ENCODE peak calls at places on chromosomes 12 and 14, in six cellular contexts. W is CD8-positive, alpha-beta T cell; B is IMR-90; Q is transverse colon; H is fibroblast of lung; V is right atrium auricular region. C is an unnamed sample. For H3K27me3, the result is how much of the 10 kb centered on the place peaks cover.

GRCh38 chr12:73413051-73413450 is 1124.6 kb upstream of the ATXN7L3B start:
- DNase-seq in W (no peak), B (no peak), Q (no peak), H (no peak), V (no peak), C (no peak)

GRCh38 chr12:57756406-57757341 is 1.8 kb downstream of the MARCHF9 start:
- DNase-seq in W (peak), B (no peak), Q (peak), H (no peak), V (no peak), C (no peak)

GRCh38 chr12:2119266-2119665 is 66.5 kb downstream of the CACNA1C start:
- DNase-seq in W (no peak), B (no peak), Q (no peak), H (peak), V (no peak), C (no peak)

GRCh38 chr12:48070731-48071130 is 35.1 kb downstream of the SENP1 start:
- DNase-seq in W (no peak), B (no peak), Q (no peak), H (no peak), V (no peak), C (no peak)

GRCh38 chr12:52821826-52822660 is 8.1 kb upstream of the KRT4 start:
- DNase-seq in W (no peak), B (no peak), Q (peak), H (no peak), V (no peak), C (no peak)

GRCh38 chr12:19894049-19894448 is 454.8 kb downstream of the AEBP2 start:
- DNase-seq in W (no peak), B (peak), Q (no peak), H (peak), V (no peak), C (no peak)

GRCh38 chr12:30964896-30965612 is 38.5 kb downstream of the TSPAN11 start:
- DNase-seq in W (no peak), B (no peak), Q (no peak), H (no peak), V (no peak), C (no peak)

GRCh38 chr12:70590051-70590450 is 47.2 kb downstream of the PTPRB start:
- DNase-seq in W (peak), B (peak), Q (peak), H (peak), V (peak), C (no peak)

GRCh38 chr14:77268989-77269595 is 1.9 kb downstream of the NGB start:
- DNase-seq in W (no peak), B (no peak), Q (no peak), H (no peak), V (no peak), C (no peak)

GRCh38 chr12:78797201-78797931 is 67.2 kb upstream of the SYT1 start:
- DNase-seq in W (no peak), B (peak), Q (no peak), H (peak), V (no peak), C (no peak)

GRCh38 chr12:11712491-11712890 is 63.0 kb downstream of the ETV6 start:
- DNase-seq in W (no peak), B (no peak), Q (no peak), H (no peak), V (no peak), C (no peak)

GRCh38 chr12:54689034-54689372 is 40.8 kb upstream of the DCD start:
- DNase-seq in W (no peak), B (no peak), Q (no peak), H (no peak), V (no peak), C (no peak)

GRCh38 chr12:64806593-64806992 is 17.9 kb upstream of the TBC1D30 start:
- DNase-seq in W (no peak), B (peak), Q (no peak), H (peak), V (no peak), C (no peak)

GRCh38 chr14:100056964-100057817 is 8.0 kb upstream of the EVL start:
- DNase-seq in W (no peak), B (peak), Q (no peak), H (peak), V (no peak), C (no peak)
- TF ChIP-seq CTCF in W (peak), B (peak), Q (no peak), H (peak), V (no peak), C (peak)

GRCh38 chr12:107326237-107326636 is 232.9 kb upstream of the CRY1 start:
- DNase-seq in W (no peak), B (no peak), Q (no peak), H (no peak), V (no peak), C (no peak)
- H3K27me3 ChIP-seq in W (under half), B (under half), Q (under half), H (under half), V (under half), C (under half)

GRCh38 chr14:32938719-32939253 is at the start of gene NPAS3:
- DNase-seq in W (no peak), B (no peak), Q (no peak), H (no peak), V (no peak), C (no peak)
- H3K4me3 ChIP-seq in W (no peak), B (peak), Q (peak), H (peak), V (peak), C (peak)

GRCh38 chr12:93895096-93895460 is 217.9 kb downstream of the CRADD start:
- DNase-seq in W (no peak), B (peak), Q (no peak), H (peak), V (no peak), C (no peak)
- TF ChIP-seq CTCF in W (no peak), B (no peak), Q (no peak), H (peak), V (no peak), C (peak)

DNA sequence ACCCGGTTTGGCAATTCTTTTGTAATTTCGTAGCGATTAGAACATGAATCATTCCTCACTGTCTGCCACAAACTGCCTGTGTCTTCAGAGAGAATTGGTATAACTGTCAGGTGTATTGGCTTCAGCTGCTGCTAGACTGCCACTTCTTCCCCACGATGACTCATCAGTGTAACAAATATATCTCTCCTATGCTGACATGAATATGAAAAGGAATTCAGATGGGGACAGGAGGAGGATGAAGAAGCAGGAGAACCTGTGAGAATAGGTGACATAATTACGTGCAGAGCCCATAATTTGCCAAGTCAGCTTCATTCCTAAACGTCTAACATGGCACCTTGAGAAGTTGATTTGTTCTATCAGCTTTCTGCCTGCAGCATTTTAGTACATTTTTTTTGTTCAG is 64.9 kb downstream of the FRMD6 start:
- DNase-seq in W (no peak), B (peak), Q (no peak), H (no peak), V (no peak), C (no peak)
- H3K27me3 ChIP-seq in W (under half), B (under half), Q (under half), H (under half), V (under half), C (under half)

DNA sequence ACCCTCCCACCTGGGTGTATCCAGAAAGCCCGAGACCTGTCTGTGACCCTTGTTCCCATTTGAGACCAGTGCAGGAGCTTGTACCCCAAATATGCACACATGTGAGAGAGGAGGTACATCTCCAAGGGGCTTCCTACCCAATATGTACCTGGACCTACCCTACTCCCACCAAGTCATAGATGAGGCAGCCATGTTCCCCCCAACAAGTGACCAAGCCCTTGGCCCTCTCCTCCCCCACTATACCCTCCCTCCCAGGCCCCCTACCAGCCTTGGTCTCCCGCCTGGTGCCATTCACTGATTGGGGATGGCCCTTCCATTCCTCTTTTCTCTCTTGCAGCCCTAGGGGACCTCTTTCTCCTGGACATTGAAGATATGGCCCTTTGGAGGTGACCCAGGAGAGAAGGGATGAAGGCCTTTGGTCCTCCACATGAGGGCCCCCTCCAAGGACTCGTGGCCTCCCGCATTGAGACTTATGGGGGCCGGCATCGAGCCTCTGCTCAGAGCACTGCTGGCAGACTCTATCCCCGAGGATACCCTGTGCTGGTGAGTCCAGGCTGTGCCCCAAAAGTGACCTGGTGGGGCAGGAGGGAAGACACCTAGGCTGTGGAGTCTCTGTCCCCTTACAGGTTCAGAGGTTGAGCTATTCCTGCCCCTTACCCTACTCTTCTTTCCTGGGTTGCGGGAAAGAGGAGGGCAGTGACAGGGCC is 1.5 kb downstream of the PLEKHG6 start:
- DNase-seq in W (no peak), B (no peak), Q (no peak), H (no peak), V (no peak), C (no peak)
- H3K4me3 ChIP-seq in W (no peak), B (no peak), Q (no peak), H (no peak), V (no peak), C (no peak)

GRCh38 chr12:60693019-60693626 is 1097.3 kb downstream of the SLC16A7 start:
- DNase-seq in W (no peak), B (peak), Q (no peak), H (peak), V (no peak), C (no peak)

GRCh38 chr12:60684988-60685655 is 1089.3 kb downstream of the SLC16A7 start:
- DNase-seq in W (no peak), B (no peak), Q (no peak), H (no peak), V (no peak), C (no peak)

GRCh38 chr12:60689137-60689536 is 1093.3 kb downstream of the SLC16A7 start:
- DNase-seq in W (no peak), B (no peak), Q (no peak), H (no peak), V (no peak), C (no peak)
- TF ChIP-seq CTCF in W (no peak), B (no peak), Q (no peak), H (no peak), V (no peak), C (no peak)

GRCh38 chr12:49349266-49349665 is 2.6 kb downstream of the DNAJC22 start:
- DNase-seq in W (peak), B (no peak), Q (no peak), H (no peak), V (peak), C (no peak)
- H3K27me3 ChIP-seq in W (under half), B (under half), Q (half or more), H (under half), V (under half), C (under half)

GRCh38 chr14:69149461-69150244 is 3.3 kb downstream of the DCAF5 start:
- DNase-seq in W (no peak), B (no peak), Q (no peak), H (no peak), V (no peak), C (no peak)
- H3K4me3 ChIP-seq in W (no peak), B (no peak), Q (no peak), H (no peak), V (no peak), C (no peak)

GRCh38 chr14:33294419-33294818 is 355.7 kb downstream of the NPAS3 start:
- DNase-seq in W (no peak), B (no peak), Q (no peak), H (no peak), V (no peak), C (no peak)
- TF ChIP-seq CTCF in W (no peak), B (no peak), Q (no peak), H (no peak), V (no peak), C (no peak)